ENCODE peak calls at places on chromosomes 1 and 21, in seven cellular contexts. One of them, this sample, is unnamed.

GRCh38 chr1:192445849-192446489 is 129.2 kb downstream of the RGS21 start:
- DNase-seq in lower lobe of right lung: no peak
- DNase-seq in mammary epithelial cell: peak
- DNase-seq in kidney: no peak
- DNase-seq in cardiac muscle cell: peak
- DNase-seq in AG10803: peak
- DNase-seq in HL-60: peak
- DNase-seq in this sample: peak

GRCh38 chr21:31893841-31894240 is 21.0 kb downstream of the HUNK start:
- DNase-seq in lower lobe of right lung: no peak
- DNase-seq in mammary epithelial cell: no peak
- DNase-seq in kidney: no peak
- DNase-seq in cardiac muscle cell: no peak
- DNase-seq in AG10803: peak
- DNase-seq in HL-60: no peak
- DNase-seq in this sample: no peak

GRCh38 chr1:211735208-211736170 is 60.1 kb upstream of the NEK2 start:
- DNase-seq in lower lobe of right lung: no peak
- DNase-seq in mammary epithelial cell: peak
- DNase-seq in kidney: no peak
- DNase-seq in cardiac muscle cell: no peak
- DNase-seq in AG10803: peak
- DNase-seq in HL-60: no peak
- DNase-seq in this sample: peak

GRCh38 chr1:221203224-221204054 is 324.2 kb downstream of the HLX start:
- DNase-seq in lower lobe of right lung: peak
- DNase-seq in mammary epithelial cell: peak
- DNase-seq in kidney: peak
- DNase-seq in cardiac muscle cell: peak
- DNase-seq in AG10803: peak
- DNase-seq in HL-60: peak
- DNase-seq in this sample: peak

GRCh38 chr1:147079400-147080012 is 92.8 kb downstream of the PRKAB2 start:
- DNase-seq in lower lobe of right lung: no peak
- DNase-seq in mammary epithelial cell: no peak
- DNase-seq in kidney: peak
- DNase-seq in cardiac muscle cell: peak
- DNase-seq in AG10803: no peak
- DNase-seq in HL-60: no peak
- DNase-seq in this sample: no peak

GRCh38 chr1:227547604-227548397 is 15.6 kb upstream of the ZNF678 start:
- DNase-seq in lower lobe of right lung: no peak
- DNase-seq in mammary epithelial cell: no peak
- DNase-seq in kidney: no peak
- DNase-seq in cardiac muscle cell: no peak
- DNase-seq in AG10803: no peak
- DNase-seq in HL-60: no peak
- DNase-seq in this sample: no peak

GRCh38 chr1:43349594-43350306 is 9.0 kb upstream of the CDC20 start:
- DNase-seq in lower lobe of right lung: no peak
- DNase-seq in mammary epithelial cell: peak
- DNase-seq in kidney: no peak
- DNase-seq in cardiac muscle cell: peak
- DNase-seq in AG10803: no peak
- DNase-seq in HL-60: no peak
- DNase-seq in this sample: peak

GRCh38 chr1:33337994-33338494 is 17.1 kb upstream of the A3GALT2 start:
- DNase-seq in lower lobe of right lung: no peak
- DNase-seq in mammary epithelial cell: no peak
- DNase-seq in kidney: no peak
- DNase-seq in cardiac muscle cell: no peak
- DNase-seq in AG10803: peak
- DNase-seq in HL-60: no peak
- DNase-seq in this sample: peak

GRCh38 chr1:178126261-178126660 is 32.4 kb downstream of the RASAL2 start:
- DNase-seq in lower lobe of right lung: no peak
- DNase-seq in mammary epithelial cell: peak
- DNase-seq in kidney: no peak
- DNase-seq in cardiac muscle cell: no peak
- DNase-seq in AG10803: no peak
- DNase-seq in HL-60: no peak
- DNase-seq in this sample: no peak

GRCh38 chr1:2928733-2929325 is 92.4 kb upstream of the ACTRT2 start:
- DNase-seq in lower lobe of right lung: no peak
- DNase-seq in mammary epithelial cell: no peak
- DNase-seq in kidney: no peak
- DNase-seq in cardiac muscle cell: no peak
- DNase-seq in AG10803: no peak
- DNase-seq in HL-60: no peak
- DNase-seq in this sample: no peak

GRCh38 chr1:178946855-178947687 is 76.2 kb upstream of the ANGPTL1 start:
- DNase-seq in lower lobe of right lung: no peak
- DNase-seq in mammary epithelial cell: no peak
- DNase-seq in kidney: no peak
- DNase-seq in cardiac muscle cell: no peak
- DNase-seq in AG10803: no peak
- DNase-seq in HL-60: peak
- DNase-seq in this sample: no peak

GRCh38 chr1:41891403-41891896 is 27.3 kb downstream of the HIVEP3 start:
- DNase-seq in lower lobe of right lung: peak
- DNase-seq in mammary epithelial cell: peak
- DNase-seq in kidney: no peak
- DNase-seq in cardiac muscle cell: no peak
- DNase-seq in AG10803: no peak
- DNase-seq in HL-60: no peak
- DNase-seq in this sample: peak
- TF ChIP-seq CTCF in lower lobe of right lung: peak
- TF ChIP-seq CTCF in mammary epithelial cell: no peak
- TF ChIP-seq CTCF in kidney: peak
- TF ChIP-seq CTCF in cardiac muscle cell: peak
- TF ChIP-seq CTCF in AG10803: peak
- TF ChIP-seq CTCF in HL-60: no peak
- TF ChIP-seq CTCF in this sample: peak

GRCh38 chr1:169586395-169587255 is at the start of gene F5:
- DNase-seq in lower lobe of right lung: peak
- DNase-seq in mammary epithelial cell: peak
- DNase-seq in kidney: peak
- DNase-seq in cardiac muscle cell: peak
- DNase-seq in AG10803: peak
- DNase-seq in HL-60: peak
- DNase-seq in this sample: peak

GRCh38 chr1:169588112-169588511 is 1.8 kb upstream of the F5 start:
- DNase-seq in lower lobe of right lung: no peak
- DNase-seq in mammary epithelial cell: no peak
- DNase-seq in kidney: no peak
- DNase-seq in cardiac muscle cell: no peak
- DNase-seq in AG10803: no peak
- DNase-seq in HL-60: no peak
- DNase-seq in this sample: no peak

GRCh38 chr1:169585184-169585583 is 1.1 kb downstream of the F5 start:
- DNase-seq in lower lobe of right lung: no peak
- DNase-seq in mammary epithelial cell: no peak
- DNase-seq in kidney: no peak
- DNase-seq in cardiac muscle cell: no peak
- DNase-seq in AG10803: no peak
- DNase-seq in HL-60: no peak
- DNase-seq in this sample: no peak

GRCh38 chr1:169584483-169585144 is 1.7 kb downstream of the F5 start:
- DNase-seq in lower lobe of right lung: no peak
- DNase-seq in mammary epithelial cell: peak
- DNase-seq in kidney: no peak
- DNase-seq in cardiac muscle cell: no peak
- DNase-seq in AG10803: no peak
- DNase-seq in HL-60: peak
- DNase-seq in this sample: no peak

DNA sequence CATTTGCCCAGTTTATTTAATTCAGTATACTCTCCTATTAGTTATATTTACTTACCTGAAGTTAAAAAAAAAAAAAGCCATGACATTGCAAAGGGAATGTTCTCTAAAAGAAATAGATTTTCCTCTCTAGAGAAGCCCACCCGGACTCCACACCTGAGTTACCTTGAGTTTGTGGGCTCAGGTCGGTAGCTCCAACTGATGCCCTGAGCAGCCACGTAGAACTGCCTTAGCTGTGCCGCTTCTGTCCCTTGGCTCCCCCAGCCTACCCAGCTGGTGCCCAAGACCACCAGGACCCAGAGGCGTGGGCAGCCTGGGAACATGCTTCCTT is 250 bp downstream of the F5 start:
- DNase-seq in lower lobe of right lung: no peak
- DNase-seq in mammary epithelial cell: no peak
- DNase-seq in kidney: no peak
- DNase-seq in cardiac muscle cell: no peak
- DNase-seq in AG10803: no peak
- DNase-seq in HL-60: no peak
- DNase-seq in this sample: no peak
- H3K4me3 ChIP-seq in lower lobe of right lung: peak
- H3K4me3 ChIP-seq in mammary epithelial cell: no peak
- H3K4me3 ChIP-seq in kidney: peak
- H3K4me3 ChIP-seq in cardiac muscle cell: no peak
- H3K4me3 ChIP-seq in AG10803: no peak
- H3K4me3 ChIP-seq in HL-60: peak
- H3K4me3 ChIP-seq in this sample: no peak

GRCh38 chr1:222813866-222814535 is 838 bp upstream of the DISP1 start:
- DNase-seq in lower lobe of right lung: no peak
- DNase-seq in mammary epithelial cell: no peak
- DNase-seq in kidney: no peak
- DNase-seq in cardiac muscle cell: no peak
- DNase-seq in AG10803: no peak
- DNase-seq in HL-60: no peak
- DNase-seq in this sample: peak
- TF ChIP-seq CTCF in lower lobe of right lung: no peak
- TF ChIP-seq CTCF in mammary epithelial cell: no peak
- TF ChIP-seq CTCF in kidney: no peak
- TF ChIP-seq CTCF in cardiac muscle cell: no peak
- TF ChIP-seq CTCF in AG10803: peak
- TF ChIP-seq CTCF in HL-60: no peak
- TF ChIP-seq CTCF in this sample: peak

DNA sequence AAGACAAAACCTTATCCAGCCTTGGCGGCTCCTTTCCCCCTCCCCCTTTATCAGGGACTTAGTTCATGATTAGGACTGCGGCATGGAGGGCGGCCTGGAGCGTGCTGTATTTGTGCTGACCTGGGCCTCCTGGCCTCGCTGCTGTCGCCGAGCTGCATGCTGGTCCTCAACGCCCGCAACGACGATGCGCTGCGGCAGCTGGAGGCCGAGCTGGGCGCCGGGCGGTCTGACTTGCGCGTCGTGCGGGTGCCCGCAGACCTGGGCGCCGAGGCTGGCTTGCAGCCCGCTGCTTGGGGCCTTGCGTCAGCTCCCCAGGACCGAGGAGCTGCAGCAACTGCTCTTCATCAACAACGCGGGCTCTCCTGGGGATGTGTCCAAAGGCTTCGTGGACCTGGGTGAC is 70.9 kb downstream of the TM2D1 start:
- DNase-seq in lower lobe of right lung: no peak
- DNase-seq in mammary epithelial cell: no peak
- DNase-seq in kidney: no peak
- DNase-seq in cardiac muscle cell: no peak
- DNase-seq in AG10803: no peak
- DNase-seq in HL-60: no peak
- DNase-seq in this sample: no peak
- H3K4me3 ChIP-seq in lower lobe of right lung: no peak
- H3K4me3 ChIP-seq in mammary epithelial cell: no peak
- H3K4me3 ChIP-seq in kidney: no peak
- H3K4me3 ChIP-seq in cardiac muscle cell: no peak
- H3K4me3 ChIP-seq in AG10803: no peak
- H3K4me3 ChIP-seq in HL-60: no peak
- H3K4me3 ChIP-seq in this sample: no peak

GRCh38 chr1:68751723-68752122 is 254.8 kb upstream of the DEPDC1 start:
- DNase-seq in lower lobe of right lung: no peak
- DNase-seq in mammary epithelial cell: no peak
- DNase-seq in kidney: no peak
- DNase-seq in cardiac muscle cell: no peak
- DNase-seq in AG10803: no peak
- DNase-seq in HL-60: no peak
- DNase-seq in this sample: no peak
- TF ChIP-seq CTCF in lower lobe of right lung: no peak
- TF ChIP-seq CTCF in mammary epithelial cell: no peak
- TF ChIP-seq CTCF in kidney: no peak
- TF ChIP-seq CTCF in cardiac muscle cell: peak
- TF ChIP-seq CTCF in AG10803: no peak
- TF ChIP-seq CTCF in HL-60: no peak
- TF ChIP-seq CTCF in this sample: no peak

GRCh38 chr21:46155514-46156377 is at the start of gene FTCD:
- DNase-seq in lower lobe of right lung: peak
- DNase-seq in mammary epithelial cell: no peak
- DNase-seq in kidney: peak
- DNase-seq in cardiac muscle cell: no peak
- DNase-seq in AG10803: no peak
- DNase-seq in HL-60: no peak
- DNase-seq in this sample: no peak
- H3K4me3 ChIP-seq in lower lobe of right lung: no peak
- H3K4me3 ChIP-seq in mammary epithelial cell: no peak
- H3K4me3 ChIP-seq in kidney: peak
- H3K4me3 ChIP-seq in cardiac muscle cell: no peak
- H3K4me3 ChIP-seq in AG10803: no peak
- H3K4me3 ChIP-seq in HL-60: no peak
- H3K4me3 ChIP-seq in this sample: no peak

DNA sequence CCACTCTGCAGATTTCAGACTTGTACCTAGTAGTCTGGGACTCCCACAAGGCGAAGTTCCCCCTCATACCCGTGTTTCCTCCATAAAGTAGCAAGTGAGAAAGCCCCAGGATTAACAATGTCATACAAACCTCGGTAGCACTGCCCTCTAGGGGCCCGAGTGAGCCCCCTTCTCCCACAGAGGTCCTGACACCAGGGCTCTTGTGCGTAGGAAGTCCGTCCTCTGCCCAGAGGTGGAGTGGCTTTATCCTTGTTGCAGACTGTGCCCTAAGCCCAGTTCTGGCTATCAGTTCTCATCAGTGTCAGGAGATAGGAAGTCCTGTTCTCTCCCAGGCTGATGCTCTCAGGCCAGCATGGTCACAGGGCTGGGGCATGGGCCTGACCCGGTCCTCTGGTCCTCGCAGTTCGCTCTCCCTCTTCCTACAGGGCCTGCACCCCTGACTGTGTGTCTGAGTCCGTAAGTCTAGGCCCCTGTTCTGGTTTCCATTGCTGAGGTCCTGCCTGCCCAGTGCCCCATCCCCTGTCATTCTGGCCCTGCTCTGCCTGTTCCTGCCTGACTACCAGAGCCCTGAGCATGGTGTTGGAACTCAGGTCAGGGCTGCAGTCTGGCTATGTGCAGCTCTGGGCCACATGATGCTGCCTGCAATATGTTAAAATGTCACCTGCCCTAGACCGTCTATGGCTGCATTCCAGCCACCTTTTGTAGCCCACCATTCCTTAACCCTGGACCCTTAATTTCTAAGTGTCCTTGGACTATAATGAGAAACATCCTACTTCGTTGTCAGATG is 285.6 kb downstream of the ASTN1 start:
- DNase-seq in lower lobe of right lung: no peak
- DNase-seq in mammary epithelial cell: no peak
- DNase-seq in kidney: no peak
- DNase-seq in cardiac muscle cell: peak
- DNase-seq in AG10803: no peak
- DNase-seq in HL-60: no peak
- DNase-seq in this sample: no peak
- TF ChIP-seq CTCF in lower lobe of right lung: no peak
- TF ChIP-seq CTCF in mammary epithelial cell: no peak
- TF ChIP-seq CTCF in kidney: no peak
- TF ChIP-seq CTCF in cardiac muscle cell: no peak
- TF ChIP-seq CTCF in AG10803: no peak
- TF ChIP-seq CTCF in HL-60: no peak
- TF ChIP-seq CTCF in this sample: no peak